ENCODE peak calls at places on chromosomes 13 and 19, in eight cellular contexts. One of them, this sample, is unnamed.

GRCh38 chr13:77373541-77373940 is 46.6 kb upstream of the MYCBP2 start:
- DNase-seq in T-helper 1 cell: no peak
- DNase-seq in activated naive CD4-positive, alpha-beta T cell: no peak
- DNase-seq in stimulated activated CD4-positive, alpha-beta T cell treated with anti-CD3 and anti-CD28 coated beads, Interleukin-1b, Interleukin-23, amount 100 ng/mL, for 24 hours: no peak
- DNase-seq in A172: no peak
- DNase-seq in AG09319: no peak
- DNase-seq in right lobe of liver: no peak
- DNase-seq in fibroblast of lung: no peak
- DNase-seq in this sample: no peak

GRCh38 chr13:70098669-70099068 is 9.0 kb upstream of the ATXN8OS start:
- DNase-seq in T-helper 1 cell: no peak
- DNase-seq in activated naive CD4-positive, alpha-beta T cell: no peak
- DNase-seq in AG09319: no peak
- DNase-seq in right lobe of liver: no peak
- DNase-seq in stimulated activated CD4-positive, alpha-beta T cell treated with anti-CD3 and anti-CD28 coated beads, Interleukin-1b, Interleukin-23, amount 100 ng/mL, for 24 hours: no peak
- DNase-seq in fibroblast of lung: peak
- DNase-seq in A172: no peak
- DNase-seq in this sample: no peak

GRCh38 chr13:103772576-103772975 is 706.4 kb upstream of the SLC10A2 start:
- DNase-seq in fibroblast of lung: no peak
- DNase-seq in stimulated activated CD4-positive, alpha-beta T cell treated with anti-CD3 and anti-CD28 coated beads, Interleukin-1b, Interleukin-23, amount 100 ng/mL, for 24 hours: no peak
- DNase-seq in right lobe of liver: no peak
- DNase-seq in AG09319: no peak
- DNase-seq in T-helper 1 cell: no peak
- DNase-seq in activated naive CD4-positive, alpha-beta T cell: no peak
- DNase-seq in A172: peak
- DNase-seq in this sample: no peak

GRCh38 chr19:10718205-10719196 is 622 bp downstream of the DNM2 start:
- DNase-seq in AG09319: no peak
- DNase-seq in stimulated activated CD4-positive, alpha-beta T cell treated with anti-CD3 and anti-CD28 coated beads, Interleukin-1b, Interleukin-23, amount 100 ng/mL, for 24 hours: no peak
- DNase-seq in fibroblast of lung: peak
- DNase-seq in A172: no peak
- DNase-seq in right lobe of liver: peak
- DNase-seq in T-helper 1 cell: peak
- DNase-seq in activated naive CD4-positive, alpha-beta T cell: peak
- DNase-seq in this sample: peak

GRCh38 chr13:107025991-107026390 is 458.1 kb upstream of the ARGLU1 start:
- DNase-seq in activated naive CD4-positive, alpha-beta T cell: no peak
- DNase-seq in right lobe of liver: no peak
- DNase-seq in fibroblast of lung: peak
- DNase-seq in A172: no peak
- DNase-seq in AG09319: no peak
- DNase-seq in T-helper 1 cell: no peak
- DNase-seq in stimulated activated CD4-positive, alpha-beta T cell treated with anti-CD3 and anti-CD28 coated beads, Interleukin-1b, Interleukin-23, amount 100 ng/mL, for 24 hours: no peak
- DNase-seq in this sample: no peak

GRCh38 chr19:46659151-46660007 is 1.6 kb downstream of the DACT3 start:
- DNase-seq in stimulated activated CD4-positive, alpha-beta T cell treated with anti-CD3 and anti-CD28 coated beads, Interleukin-1b, Interleukin-23, amount 100 ng/mL, for 24 hours: no peak
- DNase-seq in right lobe of liver: peak
- DNase-seq in T-helper 1 cell: no peak
- DNase-seq in fibroblast of lung: no peak
- DNase-seq in activated naive CD4-positive, alpha-beta T cell: no peak
- DNase-seq in A172: no peak
- DNase-seq in AG09319: no peak
- DNase-seq in this sample: no peak

GRCh38 chr13:50844181-50844875 is 836 bp upstream of the DLEU7 start:
- DNase-seq in activated naive CD4-positive, alpha-beta T cell: no peak
- DNase-seq in fibroblast of lung: no peak
- DNase-seq in A172: no peak
- DNase-seq in T-helper 1 cell: no peak
- DNase-seq in stimulated activated CD4-positive, alpha-beta T cell treated with anti-CD3 and anti-CD28 coated beads, Interleukin-1b, Interleukin-23, amount 100 ng/mL, for 24 hours: no peak
- DNase-seq in AG09319: no peak
- DNase-seq in right lobe of liver: no peak
- DNase-seq in this sample: peak

GRCh38 chr19:10694706-10695105 is 6.5 kb upstream of the QTRT1 start:
- DNase-seq in A172: no peak
- DNase-seq in T-helper 1 cell: no peak
- DNase-seq in right lobe of liver: no peak
- DNase-seq in stimulated activated CD4-positive, alpha-beta T cell treated with anti-CD3 and anti-CD28 coated beads, Interleukin-1b, Interleukin-23, amount 100 ng/mL, for 24 hours: no peak
- DNase-seq in fibroblast of lung: no peak
- DNase-seq in activated naive CD4-positive, alpha-beta T cell: no peak
- DNase-seq in AG09319: no peak
- DNase-seq in this sample: no peak

GRCh38 chr13:65540064-65540635 is 1690.0 kb downstream of the PCDH9 start:
- DNase-seq in A172: peak
- DNase-seq in stimulated activated CD4-positive, alpha-beta T cell treated with anti-CD3 and anti-CD28 coated beads, Interleukin-1b, Interleukin-23, amount 100 ng/mL, for 24 hours: no peak
- DNase-seq in AG09319: no peak
- DNase-seq in right lobe of liver: no peak
- DNase-seq in activated naive CD4-positive, alpha-beta T cell: no peak
- DNase-seq in T-helper 1 cell: no peak
- DNase-seq in fibroblast of lung: no peak
- DNase-seq in this sample: peak

GRCh38 chr19:50567052-50567841 is 988 bp downstream of the LRRC4B start:
- DNase-seq in A172: no peak
- DNase-seq in stimulated activated CD4-positive, alpha-beta T cell treated with anti-CD3 and anti-CD28 coated beads, Interleukin-1b, Interleukin-23, amount 100 ng/mL, for 24 hours: no peak
- DNase-seq in T-helper 1 cell: no peak
- DNase-seq in AG09319: no peak
- DNase-seq in fibroblast of lung: no peak
- DNase-seq in activated naive CD4-positive, alpha-beta T cell: no peak
- DNase-seq in right lobe of liver: no peak
- DNase-seq in this sample: no peak

GRCh38 chr13:93224545-93224944 is 2.1 kb upstream of the GPC6 start:
- DNase-seq in fibroblast of lung: no peak
- DNase-seq in T-helper 1 cell: no peak
- DNase-seq in AG09319: no peak
- DNase-seq in right lobe of liver: no peak
- DNase-seq in A172: peak
- DNase-seq in activated naive CD4-positive, alpha-beta T cell: no peak
- DNase-seq in stimulated activated CD4-positive, alpha-beta T cell treated with anti-CD3 and anti-CD28 coated beads, Interleukin-1b, Interleukin-23, amount 100 ng/mL, for 24 hours: no peak
- DNase-seq in this sample: peak

GRCh38 chr19:17796013-17796837 is 1.3 kb downstream of the B3GNT3 start:
- DNase-seq in A172: no peak
- DNase-seq in AG09319: no peak
- DNase-seq in activated naive CD4-positive, alpha-beta T cell: no peak
- DNase-seq in fibroblast of lung: no peak
- DNase-seq in stimulated activated CD4-positive, alpha-beta T cell treated with anti-CD3 and anti-CD28 coated beads, Interleukin-1b, Interleukin-23, amount 100 ng/mL, for 24 hours: no peak
- DNase-seq in T-helper 1 cell: no peak
- DNase-seq in right lobe of liver: peak
- DNase-seq in this sample: no peak

GRCh38 chr13:76732367-76732766 is 153.8 kb downstream of the KCTD12 start:
- DNase-seq in activated naive CD4-positive, alpha-beta T cell: no peak
- DNase-seq in A172: no peak
- DNase-seq in right lobe of liver: no peak
- DNase-seq in stimulated activated CD4-positive, alpha-beta T cell treated with anti-CD3 and anti-CD28 coated beads, Interleukin-1b, Interleukin-23, amount 100 ng/mL, for 24 hours: no peak
- DNase-seq in fibroblast of lung: no peak
- DNase-seq in AG09319: no peak
- DNase-seq in T-helper 1 cell: no peak
- DNase-seq in this sample: no peak

GRCh38 chr19:10874019-10874418 is 2.7 kb downstream of the CARM1 start:
- DNase-seq in activated naive CD4-positive, alpha-beta T cell: no peak
- DNase-seq in A172: no peak
- DNase-seq in fibroblast of lung: no peak
- DNase-seq in stimulated activated CD4-positive, alpha-beta T cell treated with anti-CD3 and anti-CD28 coated beads, Interleukin-1b, Interleukin-23, amount 100 ng/mL, for 24 hours: no peak
- DNase-seq in AG09319: no peak
- DNase-seq in right lobe of liver: no peak
- DNase-seq in T-helper 1 cell: no peak
- DNase-seq in this sample: no peak

GRCh38 chr19:44746616-44746945 is 1.9 kb upstream of the BCL3 start:
- DNase-seq in right lobe of liver: no peak
- DNase-seq in AG09319: no peak
- DNase-seq in fibroblast of lung: no peak
- DNase-seq in activated naive CD4-positive, alpha-beta T cell: no peak
- DNase-seq in T-helper 1 cell: no peak
- DNase-seq in A172: no peak
- DNase-seq in stimulated activated CD4-positive, alpha-beta T cell treated with anti-CD3 and anti-CD28 coated beads, Interleukin-1b, Interleukin-23, amount 100 ng/mL, for 24 hours: no peak
- DNase-seq in this sample: no peak

GRCh38 chr19:15684828-15685227 is 11.9 kb downstream of the CYP4F12 start:
- DNase-seq in T-helper 1 cell: no peak
- DNase-seq in fibroblast of lung: no peak
- DNase-seq in activated naive CD4-positive, alpha-beta T cell: no peak
- DNase-seq in AG09319: no peak
- DNase-seq in stimulated activated CD4-positive, alpha-beta T cell treated with anti-CD3 and anti-CD28 coated beads, Interleukin-1b, Interleukin-23, amount 100 ng/mL, for 24 hours: no peak
- DNase-seq in A172: no peak
- DNase-seq in right lobe of liver: no peak
- DNase-seq in this sample: no peak

GRCh38 chr13:40666058-40666904 is at the start of gene FOXO1:
- DNase-seq in activated naive CD4-positive, alpha-beta T cell: peak
- DNase-seq in fibroblast of lung: peak
- DNase-seq in A172: peak
- DNase-seq in T-helper 1 cell: peak
- DNase-seq in AG09319: peak
- DNase-seq in stimulated activated CD4-positive, alpha-beta T cell treated with anti-CD3 and anti-CD28 coated beads, Interleukin-1b, Interleukin-23, amount 100 ng/mL, for 24 hours: peak
- DNase-seq in right lobe of liver: peak
- DNase-seq in this sample: peak

GRCh38 chr13:28468520-28468915 is 26.4 kb downstream of the FLT1 start:
- DNase-seq in stimulated activated CD4-positive, alpha-beta T cell treated with anti-CD3 and anti-CD28 coated beads, Interleukin-1b, Interleukin-23, amount 100 ng/mL, for 24 hours: no peak
- DNase-seq in AG09319: no peak
- DNase-seq in T-helper 1 cell: no peak
- DNase-seq in fibroblast of lung: no peak
- DNase-seq in A172: no peak
- DNase-seq in activated naive CD4-positive, alpha-beta T cell: no peak
- DNase-seq in right lobe of liver: no peak
- DNase-seq in this sample: no peak

GRCh38 chr13:30666113-30666512 is 48.4 kb downstream of the USPL1 start:
- DNase-seq in fibroblast of lung: no peak
- DNase-seq in stimulated activated CD4-positive, alpha-beta T cell treated with anti-CD3 and anti-CD28 coated beads, Interleukin-1b, Interleukin-23, amount 100 ng/mL, for 24 hours: no peak
- DNase-seq in A172: no peak
- DNase-seq in activated naive CD4-positive, alpha-beta T cell: no peak
- DNase-seq in T-helper 1 cell: no peak
- DNase-seq in AG09319: no peak
- DNase-seq in right lobe of liver: no peak
- DNase-seq in this sample: no peak

GRCh38 chr13:99199541-99200432 is 867 bp upstream of the UBAC2 start:
- DNase-seq in fibroblast of lung: peak
- DNase-seq in AG09319: no peak
- DNase-seq in right lobe of liver: peak
- DNase-seq in activated naive CD4-positive, alpha-beta T cell: no peak
- DNase-seq in A172: peak
- DNase-seq in T-helper 1 cell: no peak
- DNase-seq in stimulated activated CD4-positive, alpha-beta T cell treated with anti-CD3 and anti-CD28 coated beads, Interleukin-1b, Interleukin-23, amount 100 ng/mL, for 24 hours: no peak
- DNase-seq in this sample: no peak

This sample was measured in LHCN-M2.